ENCODE peak calls at places on chromosomes 12 and 14, in nine cellular contexts. W is heart right ventricle, C is tibial artery, H is ovary, I is fibroblast of lung, X is mucosa of descending colon, N is body of pancreas, U is astrocyte, L is neural progenitor cell. S is an unnamed sample. For H3K9me3, the result is how much of the 10 kb centered on the place peaks cover.

GRCh38 chr12:4915752-4916151 is 6.0 kb downstream of the KCNA1 start:
- DNase-seq in W (no peak), C (no peak), H (no peak), I (no peak), X (no peak), N (no peak), U (no peak), L (no peak), S (no peak)

GRCh38 chr12:10211101-10211974 is 1.3 kb upstream of the GABARAPL1 start:
- DNase-seq in W (no peak), C (peak), H (peak), I (no peak), X (peak), N (no peak), U (no peak), L (no peak), S (no peak)

GRCh38 chr12:98896938-98897337 is 251.8 kb downstream of the APAF1 start:
- DNase-seq in W (no peak), C (no peak), H (no peak), I (peak), X (no peak), N (no peak), U (no peak), L (peak), S (no peak)

GRCh38 chr12:59737725-59738463 is 142.1 kb downstream of the SLC16A7 start:
- DNase-seq in W (no peak), C (no peak), H (no peak), I (peak), X (no peak), N (no peak), U (peak), L (no peak), S (no peak)

GRCh38 chr14:39097159-39097558 is 5.9 kb downstream of the SEC23A start:
- DNase-seq in W (no peak), C (no peak), H (no peak), I (no peak), X (no peak), N (no peak), U (peak), L (no peak), S (no peak)

GRCh38 chr14:43647302-43647701 is 859.8 kb downstream of the FSCB start:
- DNase-seq in W (no peak), C (no peak), H (no peak), I (no peak), X (no peak), N (no peak), U (no peak), L (peak), S (peak)

GRCh38 chr12:113197518-113198077 is 12.1 kb downstream of the RITA1 start:
- DNase-seq in W (no peak), C (no peak), H (no peak), I (no peak), X (no peak), N (no peak), U (no peak), L (no peak), S (no peak)

GRCh38 chr12:94267907-94268575 is 119.7 kb downstream of the PLXNC1 start:
- DNase-seq in W (no peak), C (no peak), H (no peak), I (peak), X (no peak), N (no peak), U (no peak), L (no peak), S (no peak)

GRCh38 chr12:53948650-53949593 is 5.8 kb upstream of the HOXC12 start:
- DNase-seq in W (no peak), C (no peak), H (no peak), I (no peak), X (no peak), N (no peak), U (no peak), L (no peak), S (no peak)

GRCh38 chr12:70849265-70849960 is 71.1 kb downstream of the PTPRR start:
- DNase-seq in W (no peak), C (no peak), H (no peak), I (peak), X (no peak), N (no peak), U (peak), L (no peak), S (no peak)

GRCh38 chr12:3088251-3088650 is 11.1 kb downstream of the TSPAN9 start:
- DNase-seq in W (no peak), C (no peak), H (no peak), I (no peak), X (no peak), N (no peak), U (no peak), L (no peak), S (no peak)

GRCh38 chr12:27865421-27865820 is 85.4 kb upstream of the MANSC4 start:
- DNase-seq in W (no peak), C (no peak), H (no peak), I (peak), X (no peak), N (no peak), U (peak), L (no peak), S (no peak)

GRCh38 chr12:88643685-88644084 is 63.4 kb upstream of the KITLG start:
- DNase-seq in W (no peak), C (no peak), H (no peak), I (peak), X (no peak), N (no peak), U (no peak), L (no peak), S (no peak)

GRCh38 chr12:54044425-54045093 is 9.1 kb upstream of the HOXC4 start:
- DNase-seq in W (no peak), C (no peak), H (no peak), I (no peak), X (no peak), N (no peak), U (no peak), L (no peak), S (no peak)

GRCh38 chr14:61477845-61478438 is 156.6 kb downstream of the PRKCH start:
- DNase-seq in W (peak), C (peak), H (peak), I (peak), X (peak), N (peak), U (no peak), L (no peak), S (no peak)

GRCh38 chr12:50542448-50542847 is 37.7 kb downstream of the DIP2B start:
- DNase-seq in W (no peak), C (no peak), H (no peak), I (no peak), X (no peak), N (no peak), U (peak), L (no peak), S (no peak)

GRCh38 chr14:96502621-96503251 is 554 bp downstream of the PAPOLA start:
- DNase-seq in W (peak), C (peak), H (no peak), I (peak), X (peak), N (peak), U (peak), L (peak), S (peak)

GRCh38 chr12:116687888-116688287 is 50.0 kb downstream of the SPRING1 start:
- DNase-seq in W (peak), C (peak), H (no peak), I (no peak), X (peak), N (peak), U (no peak), L (peak), S (peak)

GRCh38 chr14:28375295-28375694 is 391.3 kb upstream of the FOXG1 start:
- DNase-seq in W (no peak), C (no peak), H (no peak), I (peak), X (peak), N (no peak), U (peak), L (peak), S (peak)

GRCh38 chr12:4402996-4403395 is 23.5 kb upstream of the FGF23 start:
- DNase-seq in W (no peak), C (no peak), H (no peak), I (no peak), X (no peak), N (no peak), U (no peak), L (no peak), S (no peak)

GRCh38 chr14:102194856-102195255 is 55.2 kb downstream of the WDR20 start:
- DNase-seq in W (no peak), C (no peak), H (no peak), I (no peak), X (no peak), N (no peak), U (no peak), L (no peak), S (no peak)

GRCh38 chr14:92694807-92695206 is 53.6 kb downstream of the LGMN start:
- DNase-seq in W (no peak), C (no peak), H (no peak), I (no peak), X (no peak), N (no peak), U (no peak), L (no peak), S (no peak)

GRCh38 chr14:91568626-91569025 is 58.5 kb upstream of the PPP4R3A start:
- DNase-seq in W (no peak), C (no peak), H (no peak), I (no peak), X (no peak), N (no peak), U (no peak), L (no peak), S (peak)

GRCh38 chr12:971991-972390 is 19.0 kb upstream of the ERC1 start:
- DNase-seq in W (no peak), C (no peak), H (no peak), I (no peak), X (no peak), N (no peak), U (no peak), L (no peak), S (no peak)

GRCh38 chr12:116339800-116340371 is 62.4 kb upstream of the MED13L start:
- DNase-seq in W (no peak), C (no peak), H (no peak), I (no peak), X (no peak), N (no peak), U (peak), L (no peak), S (no peak)

GRCh38 chr12:41944241-41944640 is 200.4 kb downstream of the GXYLT1 start:
- DNase-seq in W (no peak), C (no peak), H (no peak), I (no peak), X (no peak), N (no peak), U (peak), L (no peak), S (no peak)

GRCh38 chr14:96120392-96120791 is 81.2 kb downstream of the C14orf132 start:
- DNase-seq in W (no peak), C (no peak), H (no peak), I (no peak), X (no peak), N (no peak), U (no peak), L (no peak), S (no peak)

GRCh38 chr12:41190360-41190759 is 2.2 kb downstream of the PDZRN4 start:
- DNase-seq in W (no peak), C (no peak), H (no peak), I (no peak), X (no peak), N (no peak), U (peak), L (peak), S (peak)

GRCh38 chr14:103393687-103394626 is 8.7 kb downstream of the MARK3 start:
- DNase-seq in W (no peak), C (no peak), H (no peak), I (peak), X (no peak), N (peak), U (peak), L (peak), S (no peak)

GRCh38 chr12:73547421-73547820 is 990.2 kb upstream of the ATXN7L3B start:
- DNase-seq in W (no peak), C (no peak), H (no peak), I (no peak), X (no peak), N (no peak), U (no peak), L (no peak), S (no peak)

GRCh38 chr12:119383206-119383605 is 48.7 kb downstream of the CCDC60 start:
- DNase-seq in W (no peak), C (no peak), H (no peak), I (no peak), X (no peak), N (no peak), U (no peak), L (no peak), S (no peak)

GRCh38 chr12:54371328-54372112 is 7.2 kb upstream of the GPR84 start:
- DNase-seq in W (peak), C (peak), H (peak), I (peak), X (no peak), N (no peak), U (no peak), L (no peak), S (no peak)

GRCh38 chr14:67773844-67774377 is 42.5 kb downstream of the ZFYVE26 start:
- DNase-seq in W (no peak), C (no peak), H (no peak), I (no peak), X (no peak), N (no peak), U (no peak), L (no peak), S (no peak)

GRCh38 chr14:24053548-24054323 is 1.9 kb downstream of the CARMIL3 start:
- DNase-seq in W (no peak), C (peak), H (no peak), I (no peak), X (no peak), N (no peak), U (no peak), L (no peak), S (peak)

GRCh38 chr12:96879301-96879700 is 27.8 kb upstream of the NEDD1 start:
- DNase-seq in W (no peak), C (no peak), H (no peak), I (no peak), X (no peak), N (no peak), U (peak), L (no peak), S (no peak)
- TF ChIP-seq CTCF in W (no peak), C (no peak), H (no peak), I (no peak), X (no peak), N (no peak), U (no peak), L (no peak), S (no peak)

DNA sequence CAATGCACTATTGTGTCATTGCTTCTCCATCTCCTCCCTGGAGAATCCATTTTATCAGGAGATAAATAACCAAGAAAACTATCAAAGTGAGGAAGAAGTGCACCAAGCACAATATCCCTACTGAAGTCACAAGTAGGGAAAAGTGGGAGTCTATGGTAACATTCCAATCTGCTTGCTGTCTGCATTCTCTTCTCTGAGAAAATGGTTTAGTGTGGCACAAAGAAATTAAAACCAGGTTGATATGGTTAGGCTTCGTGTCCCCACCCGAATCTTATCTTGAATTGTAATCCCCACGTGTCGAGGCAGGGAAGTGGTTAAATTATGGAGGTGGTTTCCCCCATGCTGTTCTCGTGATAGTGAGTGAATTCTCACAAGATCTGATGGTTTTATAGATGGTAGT is 209.7 kb downstream of the PRKD1 start:
- DNase-seq in W (no peak), C (no peak), H (no peak), I (no peak), X (no peak), N (no peak), U (no peak), L (no peak), S (no peak)
- H3K9me3 ChIP-seq in W (under half), C (under half), H (under half), I (under half), X (under half), N (under half), U (under half), L (under half), S (under half)

DNA sequence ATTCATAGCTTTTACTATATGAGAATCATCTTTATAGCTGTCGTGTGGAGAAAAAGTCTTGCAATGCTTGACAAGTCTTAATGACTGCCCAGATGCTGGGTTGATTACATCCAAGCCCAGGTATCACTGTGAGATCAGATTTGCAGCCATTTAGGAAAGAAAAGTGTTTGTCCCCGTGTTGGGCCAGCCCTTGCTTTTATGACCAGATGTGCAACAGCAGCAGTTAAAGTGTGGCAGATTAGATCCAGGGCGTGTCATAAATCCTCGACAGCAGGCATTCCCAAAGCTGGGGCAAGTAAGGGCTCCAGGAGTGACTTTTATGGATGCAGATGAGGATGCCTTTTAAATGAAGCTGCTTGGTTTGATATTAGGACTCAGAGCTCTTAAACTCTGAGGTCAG is 1.6 kb downstream of the SMOC1 start:
- DNase-seq in W (no peak), C (no peak), H (no peak), I (no peak), X (no peak), N (no peak), U (no peak), L (peak), S (no peak)
- H3K4me3 ChIP-seq in W (no peak), C (peak), H (no peak), I (no peak), X (no peak), N (no peak), U (no peak), L (peak), S (no peak)

DNA sequence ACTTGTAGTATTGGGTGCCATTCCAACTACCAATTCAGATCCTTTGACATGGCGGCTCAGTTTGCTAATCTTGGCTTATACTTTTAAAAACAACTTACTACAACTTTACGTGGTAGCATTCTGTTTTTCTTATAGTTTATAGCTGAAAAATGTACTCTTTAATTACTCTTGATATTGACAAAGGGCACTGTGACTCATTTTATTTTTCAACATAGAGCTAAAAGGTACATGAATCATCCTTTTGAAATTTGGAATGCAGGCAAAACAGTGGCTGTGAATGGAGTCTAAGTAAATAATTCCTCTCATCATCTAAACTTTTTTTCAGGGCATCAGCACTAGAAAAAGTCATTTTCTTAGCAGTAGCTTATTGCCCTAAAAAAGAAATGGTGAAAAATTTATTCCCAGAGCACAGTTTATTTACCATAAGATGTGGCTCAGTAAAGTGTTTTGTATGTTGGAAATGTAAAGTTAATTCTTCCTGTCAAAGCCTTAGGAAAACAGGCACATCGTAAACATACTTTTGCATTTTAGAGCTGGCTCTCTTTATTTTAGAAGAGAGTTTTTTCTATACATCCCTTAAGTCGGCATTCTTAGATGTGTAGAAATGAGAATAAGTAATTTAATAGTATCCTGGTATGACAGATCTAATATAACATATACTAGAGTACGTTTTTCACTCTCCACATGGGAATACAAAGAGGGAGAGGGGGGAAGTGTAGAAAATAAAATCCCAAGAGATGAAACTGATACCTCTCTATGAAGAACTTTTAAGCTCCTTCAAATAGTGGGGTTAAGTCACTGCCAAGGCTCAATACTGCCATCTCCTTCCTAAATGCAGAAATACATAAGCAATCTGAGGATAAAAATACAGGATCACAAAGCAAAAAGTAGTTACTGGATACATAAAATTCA is 55.2 kb downstream of the SLC25A21 start:
- DNase-seq in W (no peak), C (no peak), H (no peak), I (peak), X (no peak), N (no peak), U (peak), L (no peak), S (no peak)
- TF ChIP-seq CTCF in W (no peak), C (peak), H (no peak), I (peak), X (no peak), N (no peak), U (peak), L (no peak), S (no peak)

GRCh38 chr14:85124896-85125295 is 405.0 kb upstream of the FLRT2 start:
- DNase-seq in W (no peak), C (no peak), H (no peak), I (no peak), X (no peak), N (no peak), U (peak), L (no peak), S (no peak)
- H3K9me3 ChIP-seq in W (under half), C (under half), H (under half), I (under half), X (under half), N (under half), U (under half), L (under half), S (under half)

S was measured in WERI-Rb-1.